ENCODE peak calls at places on chromosomes 16 and 17, in four cellular contexts. A, N, K and G are unnamed samples.

GRCh38 chr17:82299452-82299851 is 18.0 kb downstream of the CD7 start:
- DNase-seq in A (no peak), N (no peak), K (peak), G (no peak)

GRCh38 chr16:66901626-66902025 is 17.1 kb downstream of the CDH16 start:
- DNase-seq in A (peak), N (no peak), K (no peak), G (no peak)

GRCh38 chr16:68605746-68606145 is 39.4 kb upstream of the CDH3 start:
- DNase-seq in A (no peak), N (peak), K (no peak), G (peak)

GRCh38 chr16:79265701-79266100 is 334.8 kb downstream of the MAF start:
- DNase-seq in A (no peak), N (no peak), K (no peak), G (no peak)

GRCh38 chr16:69463876-69464275 is 39.5 kb downstream of the CYB5B start:
- DNase-seq in A (no peak), N (no peak), K (no peak), G (no peak)

GRCh38 chr16:30786936-30787612 is at the start of gene ZNF629:
- DNase-seq in A (no peak), N (peak), K (peak), G (peak)

GRCh38 chr16:17397499-17397891 is 73.3 kb downstream of the XYLT1 start:
- DNase-seq in A (no peak), N (peak), K (no peak), G (peak)

GRCh38 chr17:82659886-82660285 is 11.6 kb upstream of the WDR45B start:
- DNase-seq in A (no peak), N (no peak), K (no peak), G (no peak)

GRCh38 chr16:87897563-87898505 is 28.5 kb upstream of the SLC7A5 start:
- DNase-seq in A (no peak), N (no peak), K (peak), G (no peak)

GRCh38 chr17:58329808-58330543 is 1.4 kb upstream of the TSPOAP1 start:
- DNase-seq in A (no peak), N (no peak), K (peak), G (no peak)

GRCh38 chr16:71311553-71312158 is 22.5 kb upstream of the CMTR2 start:
- DNase-seq in A (no peak), N (peak), K (peak), G (peak)

GRCh38 chr17:42283241-42284019 is 4.9 kb upstream of the STAT5A start:
- DNase-seq in A (no peak), N (no peak), K (no peak), G (no peak)

GRCh38 chr16:24255446-24256352 is at the start of gene CACNG3:
- DNase-seq in A (peak), N (no peak), K (peak), G (peak)

GRCh38 chr17:29615048-29615385 is 7.7 kb downstream of the CORO6 start:
- DNase-seq in A (peak), N (no peak), K (peak), G (peak)

GRCh38 chr17:35073991-35074627 is 10.6 kb upstream of the RFFL start:
- DNase-seq in A (no peak), N (no peak), K (no peak), G (no peak)

GRCh38 chr17:75684924-75685323 is 17.8 kb downstream of the SAP30BP start:
- DNase-seq in A (peak), N (peak), K (no peak), G (peak)

GRCh38 chr17:65455972-65456343 is 105.5 kb downstream of the AXIN2 start:
- DNase-seq in A (no peak), N (no peak), K (peak), G (peak)

GRCh38 chr16:19883296-19883951 is 1.2 kb downstream of the GPRC5B start:
- DNase-seq in A (no peak), N (peak), K (peak), G (no peak)

GRCh38 chr16:64910351-64910750 is 211.5 kb downstream of the CDH11 start:
- DNase-seq in A (no peak), N (no peak), K (no peak), G (peak)

GRCh38 chr17:77881545-77881944 is 77.0 kb upstream of the TNRC6C start:
- DNase-seq in A (peak), N (peak), K (peak), G (peak)

GRCh38 chr17:78313735-78314648 is 45.9 kb downstream of the SOCS3 start:
- DNase-seq in A (peak), N (peak), K (peak), G (peak)

GRCh38 chr16:85888405-85889331 is 10.3 kb upstream of the IRF8 start:
- DNase-seq in A (no peak), N (no peak), K (no peak), G (peak)

GRCh38 chr17:28953444-28954118 is 2.3 kb upstream of the PHF12 start:
- DNase-seq in A (no peak), N (peak), K (peak), G (peak)